ENCODE peak calls at places on chromosomes 13 and 19, in ten cellular contexts. Y is iris pigment epithelial cell, I is RWPE1, P is HS-5, U is foreskin fibroblast, B is fibroblast of gingiva, H is DMS153, Z is mucosa of gallbladder, V is activated T-helper 1 cell treated with Interleukin-2 at 50 U/mL for 16 hours, O is neural crest cell. S is an unnamed sample.
A peak's percentile ranks its signal among the peaks of the same experiment; 100 is the strongest.

GRCh38 chr13:38905861-38906260 is 84.8 kb downstream of the STOML3 start:
- DNase-seq in Y (no peak), I (peak; percentile 44), P (no peak), U (no peak), B (no peak), H (no peak), Z (no peak), V (no peak), O (no peak), S (no peak)

GRCh38 chr13:74290324-74290773 is 156.1 kb upstream of the KLF12 start:
- DNase-seq in Y (peak; percentile 95), I (peak; percentile 80), P (no peak), U (peak; percentile 51), B (peak; percentile 79), H (peak; percentile 98), Z (peak; percentile 59), V (no peak), O (peak; percentile 2), S (no peak)

GRCh38 chr13:66691149-66691548 is 539.0 kb downstream of the PCDH9 start:
- DNase-seq in Y (no peak), I (no peak), P (no peak), U (no peak), B (no peak), H (no peak), Z (no peak), V (no peak), O (no peak), S (no peak)

GRCh38 chr19:15279326-15279904 is 47.2 kb upstream of the EPHX3 start:
- DNase-seq in Y (no peak), I (no peak), P (no peak), U (no peak), B (no peak), H (no peak), Z (no peak), V (no peak), O (no peak), S (no peak)

GRCh38 chr19:52307275-52307674 is 10.3 kb downstream of the ZNF480 start:
- DNase-seq in Y (peak; percentile 12), I (no peak), P (no peak), U (peak; percentile 24), B (peak; percentile 17), H (no peak), Z (no peak), V (no peak), O (no peak), S (no peak)

GRCh38 chr13:50713849-50714248 is 129.6 kb downstream of the DLEU7 start:
- DNase-seq in Y (peak; percentile 98), I (no peak), P (peak; percentile 32), U (peak; percentile 77), B (peak; percentile 34), H (no peak), Z (no peak), V (no peak), O (no peak), S (no peak)

GRCh38 chr13:49450105-49450819 is 6.2 kb downstream of the SETDB2 start:
- DNase-seq in Y (no peak), I (no peak), P (no peak), U (no peak), B (no peak), H (no peak), Z (no peak), V (no peak), O (no peak), S (no peak)

GRCh38 chr19:49954092-49954825 is 6.7 kb downstream of the SIGLEC11 start:
- DNase-seq in Y (peak; percentile 66), I (no peak), P (no peak), U (peak; percentile 41), B (no peak), H (no peak), Z (no peak), V (no peak), O (no peak), S (no peak)

GRCh38 chr19:34925278-34925855 is 1.3 kb upstream of the ZNF30 start:
- DNase-seq in Y (no peak), I (no peak), P (no peak), U (no peak), B (no peak), H (no peak), Z (no peak), V (no peak), O (no peak), S (peak; percentile 42)

GRCh38 chr13:25886438-25887214 is 165.2 kb downstream of the SHISA2 start:
- DNase-seq in Y (peak; percentile 95), I (peak; percentile 82), P (peak; percentile 39), U (peak; percentile 62), B (peak; percentile 95), H (no peak), Z (no peak), V (no peak), O (no peak), S (no peak)

GRCh38 chr13:73141292-73141771 is 82.5 kb downstream of the KLF5 start:
- DNase-seq in Y (peak; percentile 28), I (no peak), P (no peak), U (peak; percentile 6), B (no peak), H (peak; percentile 82), Z (no peak), V (no peak), O (no peak), S (no peak)

GRCh38 chr19:21749090-21749489 is 18.3 kb downstream of the ZNF100 start:
- DNase-seq in Y (peak; percentile 60), I (no peak), P (no peak), U (peak; percentile 2), B (no peak), H (no peak), Z (no peak), V (no peak), O (no peak), S (no peak)

GRCh38 chr19:45508681-45508930 is 1.3 kb downstream of the VASP start:
- DNase-seq in Y (no peak), I (no peak), P (no peak), U (no peak), B (no peak), H (no peak), Z (no peak), V (no peak), O (no peak), S (no peak)

GRCh38 chr13:26186995-26187394 is 35.1 kb downstream of the RNF6 start:
- DNase-seq in Y (no peak), I (no peak), P (no peak), U (peak; percentile 28), B (no peak), H (no peak), Z (no peak), V (no peak), O (no peak), S (no peak)

GRCh38 chr19:41595890-41596280 is 19.9 kb downstream of the CEACAM21 start:
- DNase-seq in Y (no peak), I (no peak), P (no peak), U (no peak), B (no peak), H (no peak), Z (no peak), V (no peak), O (no peak), S (no peak)

GRCh38 chr13:85798999-85799646 is at the start of gene SLITRK6:
- DNase-seq in Y (peak; percentile 77), I (peak; percentile 66), P (no peak), U (peak; percentile 77), B (peak; percentile 53), H (peak; percentile 58), Z (no peak), V (no peak), O (no peak), S (peak; percentile 64)

GRCh38 chr13:33676700-33677048 is 141.3 kb upstream of the RFC3 start:
- DNase-seq in Y (peak; percentile 70), I (no peak), P (no peak), U (peak; percentile 74), B (peak; percentile 36), H (peak; percentile 24), Z (peak; percentile 49), V (no peak), O (no peak), S (peak; percentile 58)

GRCh38 chr13:50119593-50119992 is 104.3 kb downstream of the KCNRG start:
- DNase-seq in Y (peak; percentile 62), I (no peak), P (no peak), U (no peak), B (no peak), H (no peak), Z (no peak), V (no peak), O (no peak), S (no peak)

GRCh38 chr13:114259974-114260373 is 21.4 kb upstream of the UPF3A start:
- DNase-seq in Y (no peak), I (no peak), P (no peak), U (no peak), B (no peak), H (peak; percentile 94), Z (no peak), V (no peak), O (no peak), S (no peak)

GRCh38 chr19:7355871-7356270 is 7.1 kb downstream of the ARHGEF18 start:
- DNase-seq in Y (no peak), I (no peak), P (no peak), U (no peak), B (no peak), H (no peak), Z (no peak), V (no peak), O (no peak), S (no peak)

GRCh38 chr13:110759710-110760109 is 46.2 kb downstream of the ING1 start:
- DNase-seq in Y (peak; percentile 84), I (peak; percentile 26), P (no peak), U (peak; percentile 76), B (peak; percentile 37), H (no peak), Z (no peak), V (no peak), O (no peak), S (no peak)

GRCh38 chr13:68081051-68081450 is 850.9 kb upstream of the PCDH9 start:
- DNase-seq in Y (no peak), I (no peak), P (no peak), U (no peak), B (no peak), H (no peak), Z (no peak), V (no peak), O (no peak), S (no peak)

GRCh38 chr13:112759053-112759452 is 69.2 kb downstream of the ATP11A start:
- DNase-seq in Y (no peak), I (no peak), P (no peak), U (no peak), B (no peak), H (no peak), Z (no peak), V (no peak), O (no peak), S (no peak)

GRCh38 chr19:47435196-47435595 is 15.9 kb upstream of the MEIS3 start:
- DNase-seq in Y (no peak), I (no peak), P (no peak), U (no peak), B (no peak), H (no peak), Z (no peak), V (no peak), O (no peak), S (no peak)

GRCh38 chr19:18906605-18907519 is 10.9 kb upstream of the CERS1 start:
- DNase-seq in Y (no peak), I (no peak), P (no peak), U (no peak), B (no peak), H (no peak), Z (no peak), V (no peak), O (no peak), S (no peak)

GRCh38 chr13:44407379-44407778 is 33.8 kb downstream of the SERP2 start:
- DNase-seq in Y (no peak), I (no peak), P (no peak), U (no peak), B (no peak), H (no peak), Z (no peak), V (no peak), O (no peak), S (no peak)

GRCh38 chr13:53045110-53045509 is 16.5 kb downstream of the OLFM4 start:
- DNase-seq in Y (no peak), I (no peak), P (no peak), U (no peak), B (no peak), H (no peak), Z (peak; percentile 17), V (no peak), O (no peak), S (no peak)

S was measured in ureter.